ENCODE peak calls at places on chromosomes 11 and 22, in five cellular contexts. One of them, this sample, is unnamed. For H3K4me1, the result is how much of the 10 kb centered on the place peaks cover.

GRCh38 chr11:118652681-118653181 is 26.7 kb downstream of the TREH start:
- DNase-seq in CD8-positive, alpha-beta T cell: no peak
- DNase-seq in PC-3: no peak
- DNase-seq in breast epithelium: no peak
- DNase-seq in tibial nerve: no peak
- DNase-seq in this sample: no peak

GRCh38 chr11:68950268-68950667 is 30.5 kb downstream of the MRGPRD start:
- DNase-seq in breast epithelium: no peak
- DNase-seq in PC-3: peak
- DNase-seq in tibial nerve: no peak
- DNase-seq in CD8-positive, alpha-beta T cell: no peak
- DNase-seq in this sample: no peak

GRCh38 chr11:79400717-79401330 is 40.0 kb downstream of the TENM4 start:
- DNase-seq in breast epithelium: no peak
- DNase-seq in PC-3: peak
- DNase-seq in tibial nerve: no peak
- DNase-seq in CD8-positive, alpha-beta T cell: no peak
- DNase-seq in this sample: no peak

GRCh38 chr11:110793556-110793955 is 81.3 kb upstream of the ARHGAP20 start:
- DNase-seq in PC-3: no peak
- DNase-seq in breast epithelium: no peak
- DNase-seq in CD8-positive, alpha-beta T cell: no peak
- DNase-seq in tibial nerve: no peak
- DNase-seq in this sample: no peak

GRCh38 chr11:73530109-73530508 is 67.8 kb downstream of the FAM168A start:
- DNase-seq in tibial nerve: no peak
- DNase-seq in CD8-positive, alpha-beta T cell: no peak
- DNase-seq in breast epithelium: no peak
- DNase-seq in PC-3: no peak
- DNase-seq in this sample: no peak

GRCh38 chr22:30044369-30044768 is 35.9 kb upstream of the HORMAD2 start:
- DNase-seq in PC-3: peak
- DNase-seq in breast epithelium: no peak
- DNase-seq in tibial nerve: no peak
- DNase-seq in CD8-positive, alpha-beta T cell: no peak
- DNase-seq in this sample: no peak

GRCh38 chr11:65639623-65640482 is 2.0 kb downstream of the SIPA1 start:
- DNase-seq in breast epithelium: no peak
- DNase-seq in PC-3: no peak
- DNase-seq in CD8-positive, alpha-beta T cell: peak
- DNase-seq in tibial nerve: no peak
- DNase-seq in this sample: no peak

GRCh38 chr22:27761652-27762051 is 39.9 kb downstream of the MN1 start:
- DNase-seq in breast epithelium: no peak
- DNase-seq in PC-3: no peak
- DNase-seq in CD8-positive, alpha-beta T cell: no peak
- DNase-seq in tibial nerve: no peak
- DNase-seq in this sample: no peak

GRCh38 chr22:39598017-39598965 is 27.7 kb downstream of the CACNA1I start:
- DNase-seq in PC-3: peak
- DNase-seq in tibial nerve: no peak
- DNase-seq in CD8-positive, alpha-beta T cell: peak
- DNase-seq in breast epithelium: peak
- DNase-seq in this sample: no peak

GRCh38 chr11:2208691-2209369 is 37.2 kb upstream of the TH start:
- DNase-seq in PC-3: peak
- DNase-seq in tibial nerve: no peak
- DNase-seq in breast epithelium: peak
- DNase-seq in CD8-positive, alpha-beta T cell: no peak
- DNase-seq in this sample: no peak

GRCh38 chr11:4523666-4524065 is 21.3 kb upstream of the OR52M1 start:
- DNase-seq in PC-3: no peak
- DNase-seq in CD8-positive, alpha-beta T cell: no peak
- DNase-seq in breast epithelium: no peak
- DNase-seq in tibial nerve: no peak
- DNase-seq in this sample: no peak

GRCh38 chr11:124760205-124760652 is 1.9 kb downstream of the ESAM start:
- DNase-seq in breast epithelium: no peak
- DNase-seq in CD8-positive, alpha-beta T cell: no peak
- DNase-seq in tibial nerve: no peak
- DNase-seq in PC-3: no peak
- DNase-seq in this sample: no peak

GRCh38 chr11:93747122-93747521 is 5.7 kb downstream of the C11orf54 start:
- DNase-seq in tibial nerve: no peak
- DNase-seq in PC-3: no peak
- DNase-seq in breast epithelium: no peak
- DNase-seq in CD8-positive, alpha-beta T cell: no peak
- DNase-seq in this sample: no peak

GRCh38 chr11:86676533-86677154 is 4.2 kb upstream of the ME3 start:
- DNase-seq in tibial nerve: no peak
- DNase-seq in CD8-positive, alpha-beta T cell: no peak
- DNase-seq in PC-3: peak
- DNase-seq in breast epithelium: no peak
- DNase-seq in this sample: no peak

GRCh38 chr11:101862410-101863233 is 52.2 kb upstream of the CEP126 start:
- DNase-seq in PC-3: peak
- DNase-seq in tibial nerve: no peak
- DNase-seq in breast epithelium: no peak
- DNase-seq in CD8-positive, alpha-beta T cell: no peak
- DNase-seq in this sample: no peak

GRCh38 chr11:107844041-107844440 is 14.5 kb downstream of the SLC35F2 start:
- DNase-seq in breast epithelium: no peak
- DNase-seq in PC-3: peak
- DNase-seq in tibial nerve: no peak
- DNase-seq in CD8-positive, alpha-beta T cell: no peak
- DNase-seq in this sample: no peak

GRCh38 chr11:83257638-83258229 is 28.4 kb downstream of the CCDC90B start:
- DNase-seq in breast epithelium: no peak
- DNase-seq in PC-3: peak
- DNase-seq in tibial nerve: no peak
- DNase-seq in CD8-positive, alpha-beta T cell: no peak
- DNase-seq in this sample: no peak

GRCh38 chr11:131370090-131370751 is at the start of gene NTM:
- DNase-seq in tibial nerve: peak
- DNase-seq in PC-3: no peak
- DNase-seq in breast epithelium: no peak
- DNase-seq in CD8-positive, alpha-beta T cell: no peak
- DNase-seq in this sample: no peak

GRCh38 chr11:66393954-66394353 is 22.4 kb upstream of the SLC29A2 start:
- DNase-seq in CD8-positive, alpha-beta T cell: no peak
- DNase-seq in PC-3: no peak
- DNase-seq in breast epithelium: no peak
- DNase-seq in tibial nerve: no peak
- DNase-seq in this sample: no peak

GRCh38 chr11:44269369-44270351 is 40.3 kb downstream of the ALX4 start:
- DNase-seq in breast epithelium: no peak
- DNase-seq in PC-3: no peak
- DNase-seq in tibial nerve: no peak
- DNase-seq in CD8-positive, alpha-beta T cell: no peak
- DNase-seq in this sample: no peak

GRCh38 chr11:17511571-17511970 is 32.6 kb downstream of the USH1C start:
- DNase-seq in breast epithelium: no peak
- DNase-seq in tibial nerve: no peak
- DNase-seq in CD8-positive, alpha-beta T cell: no peak
- DNase-seq in PC-3: no peak
- DNase-seq in this sample: no peak

GRCh38 chr11:1628506-1629325 is 859 bp upstream of the KRTAP5-5 start:
- DNase-seq in tibial nerve: peak
- DNase-seq in PC-3: peak
- DNase-seq in CD8-positive, alpha-beta T cell: peak
- DNase-seq in breast epithelium: no peak
- DNase-seq in this sample: no peak

GRCh38 chr22:37564111-37564711 is 3.9 kb downstream of the CDC42EP1 start:
- DNase-seq in tibial nerve: no peak
- DNase-seq in breast epithelium: no peak
- DNase-seq in PC-3: no peak
- DNase-seq in CD8-positive, alpha-beta T cell: no peak
- DNase-seq in this sample: no peak

GRCh38 chr22:37561209-37562048 is 1.1 kb downstream of the CDC42EP1 start:
- DNase-seq in breast epithelium: peak
- DNase-seq in CD8-positive, alpha-beta T cell: peak
- DNase-seq in tibial nerve: peak
- DNase-seq in PC-3: peak
- DNase-seq in this sample: peak

GRCh38 chr22:37560682-37561208 is 465 bp downstream of the CDC42EP1 start:
- DNase-seq in CD8-positive, alpha-beta T cell: peak
- DNase-seq in tibial nerve: no peak
- DNase-seq in breast epithelium: no peak
- DNase-seq in PC-3: peak
- DNase-seq in this sample: no peak

GRCh38 chr22:37563153-37564081 is 3.1 kb downstream of the CDC42EP1 start:
- DNase-seq in tibial nerve: peak
- DNase-seq in breast epithelium: peak
- DNase-seq in PC-3: peak
- DNase-seq in CD8-positive, alpha-beta T cell: peak
- DNase-seq in this sample: peak

DNA sequence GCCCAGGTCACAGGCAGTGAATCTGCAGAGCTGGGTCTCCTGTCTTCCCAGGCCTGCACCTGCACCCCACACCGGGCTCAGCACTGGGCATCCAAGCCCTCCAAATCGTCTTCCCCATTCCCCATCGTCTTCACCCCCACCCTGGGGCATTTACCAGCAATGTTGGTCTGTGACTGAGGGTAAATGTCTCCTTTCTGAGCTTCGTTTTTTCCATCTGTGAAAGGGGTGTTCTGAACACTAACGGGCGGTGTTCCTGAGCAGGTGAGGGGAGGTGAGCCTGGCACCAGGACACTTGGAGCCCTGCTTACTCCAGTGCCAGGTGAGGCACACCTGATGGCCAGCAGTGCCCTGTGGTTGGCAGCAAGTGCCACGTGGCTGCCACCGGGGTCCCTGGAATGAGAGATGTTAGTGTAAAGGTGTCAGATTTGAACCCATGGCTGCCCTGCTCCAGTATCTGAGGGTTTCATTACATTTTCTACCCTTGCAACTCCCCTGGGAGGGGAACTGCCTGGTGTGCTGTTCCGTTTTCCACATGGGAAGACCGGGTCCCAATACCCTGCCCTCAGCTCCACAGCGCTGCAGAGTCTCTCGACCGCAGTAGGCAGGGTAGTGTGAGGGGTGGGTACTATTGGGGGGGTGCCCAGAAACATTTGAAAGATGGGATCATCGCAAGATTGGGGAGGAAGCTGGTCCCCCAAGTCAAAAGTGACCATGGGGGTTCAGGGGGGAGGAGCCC is 1.9 kb downstream of the CDC42EP1 start:
- DNase-seq in CD8-positive, alpha-beta T cell: no peak
- DNase-seq in breast epithelium: no peak
- DNase-seq in tibial nerve: no peak
- DNase-seq in PC-3: no peak
- DNase-seq in this sample: no peak
- H3K4me3 ChIP-seq in CD8-positive, alpha-beta T cell: peak
- H3K4me3 ChIP-seq in breast epithelium: peak
- H3K4me3 ChIP-seq in tibial nerve: peak
- H3K4me3 ChIP-seq in PC-3: peak
- H3K4me3 ChIP-seq in this sample: peak

DNA sequence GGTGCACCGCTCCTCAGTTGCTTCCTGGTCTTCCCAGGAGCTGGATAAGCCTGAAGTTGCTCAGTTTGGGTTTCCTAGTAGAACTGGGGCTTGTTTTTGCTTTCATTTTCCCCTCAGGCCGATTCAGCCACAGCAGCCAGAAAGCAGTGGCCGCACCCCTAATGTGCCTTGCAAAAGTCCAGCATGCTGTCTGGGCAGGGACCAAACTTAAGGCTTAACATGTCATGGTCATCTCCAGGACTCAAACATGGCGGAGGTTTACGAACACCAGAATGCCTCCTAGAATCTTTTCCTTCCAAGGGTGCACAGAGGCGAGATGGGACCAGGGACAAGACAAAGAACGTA is 2.5 kb downstream of the GNG3 start:
- DNase-seq in tibial nerve: no peak
- DNase-seq in breast epithelium: no peak
- DNase-seq in PC-3: no peak
- DNase-seq in CD8-positive, alpha-beta T cell: peak
- DNase-seq in this sample: no peak
- H3K4me1 ChIP-seq in tibial nerve: under half
- H3K4me1 ChIP-seq in breast epithelium: under half
- H3K4me1 ChIP-seq in PC-3: under half
- H3K4me1 ChIP-seq in CD8-positive, alpha-beta T cell: under half
- H3K4me1 ChIP-seq in this sample: under half

DNA sequence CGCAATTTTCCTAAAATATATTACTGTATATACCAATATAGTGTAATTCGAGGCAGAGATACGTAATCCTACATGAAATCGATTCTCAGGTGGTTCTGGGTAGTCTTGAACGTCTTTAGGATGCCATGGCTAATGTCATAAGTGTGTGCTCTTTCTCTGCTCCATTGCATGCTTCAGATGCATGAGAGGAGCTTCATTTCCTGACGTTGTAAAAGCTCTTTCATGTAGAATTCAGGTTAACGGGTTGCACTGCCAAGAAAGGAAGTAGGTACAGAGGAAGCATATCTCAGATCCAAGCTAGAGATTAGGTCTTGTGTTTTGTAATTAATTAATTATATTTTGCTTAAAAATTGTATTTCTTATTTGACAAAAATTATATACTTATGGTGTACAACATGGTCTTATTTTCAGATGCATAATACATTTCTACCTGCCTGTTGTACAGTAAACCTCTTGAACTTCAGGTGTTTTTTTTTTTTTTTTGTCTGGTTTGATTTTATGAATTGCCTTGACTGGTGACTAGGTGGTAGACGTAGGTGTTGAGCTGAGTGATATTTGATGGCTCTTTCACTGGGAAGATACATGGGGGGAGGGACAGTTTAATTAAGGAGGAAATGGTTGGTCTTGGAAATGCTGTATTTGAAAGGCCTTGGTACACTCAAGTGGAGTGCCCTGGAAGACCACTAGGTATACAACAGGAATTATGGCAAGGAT is 9.3 kb downstream of the NUP50 start:
- DNase-seq in CD8-positive, alpha-beta T cell: no peak
- DNase-seq in breast epithelium: no peak
- DNase-seq in PC-3: no peak
- DNase-seq in tibial nerve: no peak
- DNase-seq in this sample: no peak
- TF ChIP-seq CTCF in CD8-positive, alpha-beta T cell: no peak
- TF ChIP-seq CTCF in breast epithelium: no peak
- TF ChIP-seq CTCF in PC-3: no peak
- TF ChIP-seq CTCF in tibial nerve: no peak
- TF ChIP-seq CTCF in this sample: no peak

DNA sequence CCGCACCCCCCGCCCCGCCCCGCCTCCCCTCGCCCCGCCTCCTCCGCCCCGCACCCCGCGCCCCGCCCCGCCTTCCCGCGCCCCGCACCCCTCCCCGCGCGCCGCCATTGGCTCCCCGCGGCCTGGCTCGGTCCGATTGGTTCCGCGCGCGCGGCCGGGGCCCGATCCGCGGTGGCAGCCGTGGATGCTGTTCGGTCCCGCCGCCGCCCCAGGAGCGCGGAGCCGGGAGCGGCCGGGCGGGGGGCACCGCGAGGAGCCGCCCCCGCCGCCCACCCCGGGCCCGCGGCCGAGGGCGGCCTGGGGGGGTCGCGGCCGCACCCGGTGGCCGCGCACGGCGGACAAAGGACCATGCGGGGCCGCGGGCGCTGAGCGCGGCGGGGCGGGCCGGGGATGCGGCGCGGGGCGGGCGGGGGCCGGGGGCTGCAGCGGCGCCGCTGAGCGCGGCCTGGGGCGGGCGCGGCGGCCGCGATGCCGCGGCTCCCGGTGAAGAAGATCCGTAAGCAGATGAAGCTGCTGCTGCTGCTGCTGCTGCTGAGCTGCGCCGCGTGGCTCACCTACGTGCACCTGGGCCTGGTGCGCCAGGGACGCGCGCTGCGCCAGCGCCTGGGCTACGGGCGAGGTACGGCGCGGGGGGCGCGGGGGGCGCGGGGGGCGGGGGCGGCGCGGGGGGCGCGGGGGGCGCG is at the start of gene B4GALNT4:
- DNase-seq in PC-3: peak
- DNase-seq in CD8-positive, alpha-beta T cell: peak
- DNase-seq in tibial nerve: no peak
- DNase-seq in breast epithelium: no peak
- DNase-seq in this sample: no peak
- H3K4me3 ChIP-seq in PC-3: peak
- H3K4me3 ChIP-seq in CD8-positive, alpha-beta T cell: no peak
- H3K4me3 ChIP-seq in tibial nerve: peak
- H3K4me3 ChIP-seq in breast epithelium: no peak
- H3K4me3 ChIP-seq in this sample: peak